ENCODE peak calls at places on chromosome 1, in eight cellular contexts. N is neural progenitor cell, J is HCT116, S is MM.1S, R is PC-3, F is GM23338, T is SK-N-SH, H is OCI-LY7. I is an unnamed sample.

GRCh38 chr1:38784452-38785284 is 74.9 kb downstream of the RRAGC start:
- DNase-seq in N (no peak), J (no peak), S (no peak), R (no peak), F (no peak), T (no peak), H (no peak), I (no peak)

GRCh38 chr1:205666372-205667166 is 13.7 kb downstream of the SLC45A3 start:
- DNase-seq in N (no peak), J (no peak), S (no peak), R (no peak), F (no peak), T (peak; percentile 50), H (peak; percentile 35), I (no peak)

GRCh38 chr1:186235696-186236095 is 139.4 kb downstream of the TPR start:
- DNase-seq in N (no peak), J (no peak), S (no peak), R (no peak), F (no peak), T (no peak), H (no peak), I (no peak)

GRCh38 chr1:145978860-145979745 is 14.6 kb downstream of the POLR3GL start:
- DNase-seq in N (peak; percentile 91), J (peak; percentile 96), S (peak; percentile 100), R (peak; percentile 100), F (peak; percentile 98), T (peak; percentile 82), H (peak; percentile 98), I (peak; percentile 95)

GRCh38 chr1:170663011-170663410 is 920 bp upstream of the PRRX1 start:
- DNase-seq in N (peak; percentile 75), J (no peak), S (no peak), R (no peak), F (peak; percentile 59), T (no peak), H (no peak), I (no peak)

GRCh38 chr1:10909697-10910489 is 102.6 kb upstream of the TARDBP start:
- DNase-seq in N (peak; percentile 78), J (no peak), S (peak; percentile 46), R (peak; percentile 68), F (peak; percentile 83), T (peak; percentile 85), H (peak; percentile 73), I (peak; percentile 61)

GRCh38 chr1:43238104-43238503 is 31.7 kb upstream of the TMEM125 start:
- DNase-seq in N (peak; percentile 88), J (peak; percentile 54), S (peak; percentile 19), R (peak; percentile 74), F (peak; percentile 89), T (peak; percentile 51), H (peak; percentile 67), I (peak; percentile 82)

GRCh38 chr1:201708085-201708512 is 120.9 kb upstream of the IPO9 start:
- DNase-seq in N (no peak), J (no peak), S (peak; percentile 33), R (no peak), F (no peak), T (no peak), H (no peak), I (peak; percentile 55)

GRCh38 chr1:28144203-28145135 is 32.0 kb downstream of the PTAFR start:
- DNase-seq in N (no peak), J (no peak), S (no peak), R (peak; percentile 81), F (no peak), T (no peak), H (peak; percentile 48), I (no peak)

GRCh38 chr1:95098196-95098595 is 19.0 kb upstream of the TLCD4 start:
- DNase-seq in N (no peak), J (no peak), S (no peak), R (no peak), F (no peak), T (no peak), H (no peak), I (no peak)

GRCh38 chr1:161705537-161705936 is 1.5 kb upstream of the FCRLA start:
- DNase-seq in N (no peak), J (no peak), S (no peak), R (no peak), F (no peak), T (no peak), H (peak; percentile 92), I (no peak)

GRCh38 chr1:155713054-155713453 is 24.2 kb downstream of the DAP3 start:
- DNase-seq in N (no peak), J (no peak), S (no peak), R (no peak), F (no peak), T (no peak), H (no peak), I (no peak)

GRCh38 chr1:95179205-95180001 is 54.6 kb upstream of the RWDD3 start:
- DNase-seq in N (no peak), J (no peak), S (no peak), R (no peak), F (no peak), T (peak; percentile 39), H (no peak), I (no peak)

GRCh38 chr1:116817582-116818064 is 63.4 kb downstream of the CD2 start:
- DNase-seq in N (peak; percentile 66), J (peak; percentile 75), S (peak; percentile 40), R (peak; percentile 79), F (peak; percentile 88), T (peak; percentile 58), H (peak; percentile 81), I (peak; percentile 69)

GRCh38 chr1:179818743-179819173 is 58.8 kb downstream of the TOR1AIP2 start:
- DNase-seq in N (no peak), J (no peak), S (no peak), R (no peak), F (no peak), T (no peak), H (no peak), I (no peak)

GRCh38 chr1:170682159-170682558 is 18.2 kb downstream of the PRRX1 start:
- DNase-seq in N (no peak), J (no peak), S (no peak), R (no peak), F (no peak), T (no peak), H (no peak), I (no peak)

GRCh38 chr1:46102769-46103476 is 29.5 kb downstream of the PIK3R3 start:
- DNase-seq in N (no peak), J (no peak), S (no peak), R (peak; percentile 75), F (no peak), T (no peak), H (no peak), I (no peak)

GRCh38 chr1:94599090-94599813 is 57.7 kb upstream of the F3 start:
- DNase-seq in N (peak; percentile 70), J (no peak), S (no peak), R (peak; percentile 49), F (peak; percentile 73), T (no peak), H (no peak), I (peak; percentile 67)

GRCh38 chr1:201535046-201535777 is 3.7 kb upstream of the NAV1 start:
- DNase-seq in N (no peak), J (peak; percentile 28), S (no peak), R (peak; percentile 37), F (no peak), T (no peak), H (no peak), I (peak; percentile 70)

GRCh38 chr1:76231320-76231719 is 156.8 kb downstream of the ST6GALNAC3 start:
- DNase-seq in N (no peak), J (no peak), S (peak; percentile 51), R (no peak), F (no peak), T (no peak), H (no peak), I (no peak)
- H3K4me2 ChIP-seq in N (no peak overlapping the region), J (no peak overlapping the region), S (no peak overlapping the region), R (no peak overlapping the region), F (peak overlapping the region; percentile 15), T (no peak overlapping the region), H (no peak overlapping the region), I (no peak overlapping the region)

GRCh38 chr1:204528241-204528640 is 12.0 kb downstream of the MDM4 start:
- DNase-seq in N (no peak), J (no peak), S (no peak), R (no peak), F (no peak), T (no peak), H (no peak), I (no peak)

GRCh38 chr1:204532832-204533231 is 16.6 kb downstream of the MDM4 start:
- DNase-seq in N (no peak), J (no peak), S (no peak), R (no peak), F (no peak), T (no peak), H (no peak), I (no peak)

GRCh38 chr1:204530932-204531331 is 14.7 kb downstream of the MDM4 start:
- DNase-seq in N (no peak), J (no peak), S (no peak), R (peak; percentile 36), F (no peak), T (no peak), H (no peak), I (no peak)

GRCh38 chr1:204528677-204529076 is 12.5 kb downstream of the MDM4 start:
- DNase-seq in N (no peak), J (no peak), S (no peak), R (no peak), F (no peak), T (no peak), H (peak; percentile 73), I (no peak)

GRCh38 chr1:204529371-204529895 is 13.2 kb downstream of the MDM4 start:
- DNase-seq in N (no peak), J (no peak), S (no peak), R (no peak), F (no peak), T (no peak), H (no peak), I (no peak)
- TF ChIP-seq CTCF in N (peak; percentile 6), J (no peak), S (no peak), R (peak; percentile 49), F (peak; percentile 37), T (peak; percentile 26), H (peak; percentile 54), I (no peak)

GRCh38 chr1:67724928-67725560 is 40.0 kb downstream of the GADD45A start:
- DNase-seq in N (no peak), J (no peak), S (no peak), R (peak; percentile 91), F (no peak), T (no peak), H (no peak), I (no peak)
- TF ChIP-seq EZH2phosphoT487 in N (no peak), J (no peak), S (no peak), R (no peak), F (no peak), T (no peak), H (no peak), I (no peak)

DNA sequence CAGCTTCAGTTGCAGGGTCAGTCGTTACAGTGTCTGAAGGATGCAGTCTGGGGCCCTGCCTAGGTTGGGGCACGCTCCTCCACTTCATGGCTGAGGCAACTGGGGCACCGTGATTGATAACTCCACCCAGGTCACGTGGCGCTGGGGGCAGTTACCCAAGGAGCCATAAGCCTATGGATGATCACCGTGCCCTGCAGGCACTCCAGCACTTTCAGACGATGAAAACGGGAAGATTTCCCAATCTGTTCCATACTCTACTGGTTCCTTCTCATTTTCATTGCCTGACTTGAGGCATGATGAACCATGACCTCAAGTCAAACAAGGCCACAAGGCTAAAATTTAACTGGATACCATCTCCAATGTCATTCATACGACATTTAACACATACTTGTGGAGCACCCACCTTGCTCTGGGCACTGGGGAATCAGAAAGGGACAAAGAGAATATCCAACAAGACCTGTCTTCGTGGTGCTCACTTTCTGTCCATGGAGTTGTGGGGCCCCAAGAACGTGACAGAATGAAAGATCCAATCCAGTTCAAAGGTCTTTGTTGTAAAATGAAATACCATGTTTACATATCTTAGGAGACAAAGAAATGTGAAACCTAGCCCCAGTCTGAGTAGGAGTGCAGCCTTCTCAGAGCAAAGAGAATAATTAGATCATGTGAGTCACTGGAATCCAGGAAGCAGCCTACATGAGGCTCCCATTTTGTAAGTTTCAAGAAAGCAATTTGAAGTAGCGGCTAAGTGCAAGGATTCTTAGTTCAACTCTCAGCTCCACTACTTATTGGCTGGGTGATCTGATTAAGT is 39.4 kb upstream of the SPOCD1 start:
- DNase-seq in N (no peak), J (no peak), S (no peak), R (peak; percentile 56), F (no peak), T (no peak), H (no peak), I (peak; percentile 67)
- H3K4me2 ChIP-seq in N (no peak overlapping the region), J (no peak overlapping the region), S (no peak overlapping the region), R (peak overlapping the region; percentile 44), F (no peak overlapping the region), T (no peak overlapping the region), H (no peak overlapping the region), I (peak overlapping the region; percentile 29)